ENCODE peak calls at places on chromosomes 1 and 21, in four cellular contexts. One of them, this sample, is unnamed.

GRCh38 chr1:200488375-200489165 is 78.7 kb upstream of the ZNF281 start:
- DNase-seq in HCT116: peak; percentile 56
- DNase-seq in IMR-90: peak; percentile 85
- DNase-seq in gastrocnemius medialis: no peak
- DNase-seq in this sample: no peak

GRCh38 chr1:167926486-167926997 is 9.9 kb upstream of the DCAF6 start:
- DNase-seq in gastrocnemius medialis: no peak
- DNase-seq in HCT116: no peak
- DNase-seq in IMR-90: no peak
- DNase-seq in this sample: no peak

GRCh38 chr1:180271640-180272255 is 41.7 kb downstream of the LHX4 start:
- DNase-seq in gastrocnemius medialis: no peak
- DNase-seq in IMR-90: no peak
- DNase-seq in HCT116: no peak
- DNase-seq in this sample: no peak

GRCh38 chr1:51690285-51690961 is 73.5 kb downstream of the OSBPL9 start:
- DNase-seq in gastrocnemius medialis: no peak
- DNase-seq in HCT116: no peak
- DNase-seq in IMR-90: peak; percentile 92
- DNase-seq in this sample: no peak

GRCh38 chr21:33115586-33116541 is 45.9 kb downstream of the OLIG1 start:
- DNase-seq in IMR-90: no peak
- DNase-seq in gastrocnemius medialis: no peak
- DNase-seq in HCT116: no peak
- DNase-seq in this sample: no peak

GRCh38 chr21:41836166-41837015 is 42.8 kb downstream of the PRDM15 start:
- DNase-seq in gastrocnemius medialis: no peak
- DNase-seq in IMR-90: no peak
- DNase-seq in HCT116: no peak
- DNase-seq in this sample: no peak

GRCh38 chr21:25733859-25734653 is 648 bp downstream of the ATP5PF start:
- DNase-seq in gastrocnemius medialis: peak; percentile 32
- DNase-seq in HCT116: no peak
- DNase-seq in IMR-90: peak; percentile 35
- DNase-seq in this sample: no peak

GRCh38 chr1:91026320-91026719 is 4.5 kb upstream of the ZNF644 start:
- DNase-seq in gastrocnemius medialis: no peak
- DNase-seq in HCT116: no peak
- DNase-seq in IMR-90: no peak
- DNase-seq in this sample: no peak

GRCh38 chr1:227378876-227379554 is 60.7 kb upstream of the CDC42BPA start:
- DNase-seq in gastrocnemius medialis: no peak
- DNase-seq in IMR-90: no peak
- DNase-seq in HCT116: no peak
- DNase-seq in this sample: peak; percentile 53

GRCh38 chr1:227374846-227375245 is 56.6 kb upstream of the CDC42BPA start:
- DNase-seq in HCT116: no peak
- DNase-seq in gastrocnemius medialis: no peak
- DNase-seq in IMR-90: no peak
- DNase-seq in this sample: no peak

GRCh38 chr1:227378183-227378582 is 59.9 kb upstream of the CDC42BPA start:
- DNase-seq in gastrocnemius medialis: no peak
- DNase-seq in HCT116: no peak
- DNase-seq in IMR-90: no peak
- DNase-seq in this sample: no peak

GRCh38 chr1:227379555-227379892 is 61.2 kb upstream of the CDC42BPA start:
- DNase-seq in gastrocnemius medialis: no peak
- DNase-seq in HCT116: no peak
- DNase-seq in IMR-90: no peak
- DNase-seq in this sample: no peak
- H3K4me1 ChIP-seq in gastrocnemius medialis: peaks cover 20% of the 10 kb centered on the region
- H3K4me1 ChIP-seq in HCT116: no peaks in the 10 kb centered on the region
- H3K4me1 ChIP-seq in IMR-90: no peaks in the 10 kb centered on the region
- H3K4me1 ChIP-seq in this sample: no peaks in the 10 kb centered on the region

DNA sequence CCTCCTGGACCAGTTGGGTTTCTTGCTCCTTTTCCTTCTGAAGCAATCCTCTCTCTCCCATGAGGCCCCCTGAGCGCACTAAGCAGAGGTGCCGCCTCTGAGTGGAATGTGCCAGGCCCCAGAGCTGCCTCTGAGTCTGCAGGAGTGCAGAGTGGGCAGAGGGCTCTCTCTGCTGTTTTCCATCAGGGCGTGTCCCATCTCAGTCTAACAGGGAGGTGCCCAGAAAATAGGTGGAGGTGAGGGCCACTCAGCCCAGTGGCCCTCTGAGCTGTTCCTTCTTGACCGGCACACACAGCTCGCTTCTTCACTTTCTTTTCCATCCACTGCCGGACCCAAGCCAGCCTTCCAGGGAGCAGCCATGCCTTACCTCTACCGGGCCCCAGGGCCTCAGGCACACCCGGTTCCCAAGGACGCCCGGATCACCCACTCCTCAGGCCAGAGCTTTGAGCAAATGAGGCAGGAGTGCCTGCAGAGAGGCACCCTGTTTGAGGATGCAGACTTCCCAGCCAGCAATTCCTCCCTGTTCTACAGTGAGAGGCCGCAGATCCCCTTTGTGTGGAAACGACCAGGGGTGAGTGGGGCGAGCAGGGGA is at the start of gene CAPN9:
- DNase-seq in gastrocnemius medialis: no peak
- DNase-seq in HCT116: no peak
- DNase-seq in IMR-90: no peak
- DNase-seq in this sample: no peak
- H3K27ac ChIP-seq in gastrocnemius medialis: no peak within 1 kb of the TSS
- H3K27ac ChIP-seq in HCT116: no peak within 1 kb of the TSS
- H3K27ac ChIP-seq in IMR-90: no peak within 1 kb of the TSS
- H3K27ac ChIP-seq in this sample: no peak within 1 kb of the TSS

GRCh38 chr1:7477593-7477992 is 293.5 kb upstream of the VAMP3 start:
- DNase-seq in IMR-90: no peak
- DNase-seq in gastrocnemius medialis: no peak
- DNase-seq in HCT116: no peak
- DNase-seq in this sample: no peak
- H3K4me1 ChIP-seq in IMR-90: peaks cover 20% of the 10 kb centered on the region
- H3K4me1 ChIP-seq in gastrocnemius medialis: no peaks in the 10 kb centered on the region
- H3K4me1 ChIP-seq in HCT116: no peaks in the 10 kb centered on the region
- H3K4me1 ChIP-seq in this sample: no peaks in the 10 kb centered on the region

GRCh38 chr1:117605164-117605810 is 561 bp upstream of the TENT5C start:
- DNase-seq in IMR-90: no peak
- DNase-seq in HCT116: no peak
- DNase-seq in gastrocnemius medialis: no peak
- DNase-seq in this sample: peak; percentile 7
- H3K27ac ChIP-seq in IMR-90: no peak overlapping the region
- H3K27ac ChIP-seq in HCT116: no peak overlapping the region
- H3K27ac ChIP-seq in gastrocnemius medialis: peak overlapping the region; percentile 86
- H3K27ac ChIP-seq in this sample: peak overlapping the region; percentile 21

GRCh38 chr1:47485817-47486216 is 48.0 kb downstream of the FOXD2 start:
- DNase-seq in IMR-90: no peak
- DNase-seq in HCT116: no peak
- DNase-seq in gastrocnemius medialis: no peak
- DNase-seq in this sample: no peak
- H3K4me1 ChIP-seq in IMR-90: no peaks in the 10 kb centered on the region
- H3K4me1 ChIP-seq in HCT116: no peaks in the 10 kb centered on the region
- H3K4me1 ChIP-seq in gastrocnemius medialis: no peaks in the 10 kb centered on the region
- H3K4me1 ChIP-seq in this sample: no peaks in the 10 kb centered on the region

GRCh38 chr1:112318698-112319370 is 77.2 kb upstream of the CTTNBP2NL start:
- DNase-seq in IMR-90: no peak
- DNase-seq in HCT116: no peak
- DNase-seq in gastrocnemius medialis: no peak
- DNase-seq in this sample: no peak
- H3K27ac ChIP-seq in IMR-90: no peak overlapping the region
- H3K27ac ChIP-seq in HCT116: no peak overlapping the region
- H3K27ac ChIP-seq in gastrocnemius medialis: no peak overlapping the region
- H3K27ac ChIP-seq in this sample: no peak overlapping the region

DNA sequence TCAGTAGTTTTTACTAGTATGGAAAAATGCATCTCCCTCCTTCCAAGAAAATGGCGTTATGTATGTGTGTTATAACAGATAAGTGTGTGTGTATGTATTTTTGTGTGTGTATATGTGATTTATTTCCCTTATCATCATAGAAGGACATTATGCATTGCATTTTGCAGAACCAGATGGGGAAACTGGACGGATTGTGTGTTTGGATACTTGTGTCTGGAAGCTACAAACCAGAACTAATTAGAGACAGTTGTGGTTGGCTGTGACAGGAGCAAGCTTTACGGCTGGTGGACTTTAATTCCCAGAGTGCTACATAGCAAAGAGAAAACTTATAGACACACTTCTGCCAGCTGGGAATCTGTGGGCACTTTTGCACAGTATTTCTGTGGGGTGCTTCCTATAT is 162.5 kb downstream of the RWDD3 start:
- DNase-seq in HCT116: no peak
- DNase-seq in gastrocnemius medialis: no peak
- DNase-seq in IMR-90: no peak
- DNase-seq in this sample: no peak
- H3K4me1 ChIP-seq in HCT116: no peaks in the 10 kb centered on the region
- H3K4me1 ChIP-seq in gastrocnemius medialis: no peaks in the 10 kb centered on the region
- H3K4me1 ChIP-seq in IMR-90: no peaks in the 10 kb centered on the region
- H3K4me1 ChIP-seq in this sample: no peaks in the 10 kb centered on the region